ENCODE peak calls at places on chromosomes 7 and 10, in four cellular contexts. F, C, A and Z are unnamed samples.

GRCh38 chr10:47376522-47377220 is 7.4 kb downstream of the ZNF488 start:
- DNase-seq in F (no peak), C (no peak), A (no peak), Z (peak)

GRCh38 chr7:33750177-33750576 is 155.2 kb upstream of the BMPER start:
- DNase-seq in F (no peak), C (no peak), A (peak), Z (no peak)

GRCh38 chr7:47672267-47672920 is 90.5 kb upstream of the TNS3 start:
- DNase-seq in F (no peak), C (no peak), A (no peak), Z (no peak)

GRCh38 chr7:20826243-20826642 is 39.6 kb upstream of the SP8 start:
- DNase-seq in F (no peak), C (no peak), A (no peak), Z (no peak)

GRCh38 chr10:4081691-4082111 is 296.7 kb upstream of the KLF6 start:
- DNase-seq in F (no peak), C (no peak), A (no peak), Z (no peak)

GRCh38 chr10:79250259-79250658 is 97.0 kb upstream of the PPIF start:
- DNase-seq in F (no peak), C (no peak), A (no peak), Z (no peak)

GRCh38 chr7:18626086-18626485 is 130.5 kb downstream of the HDAC9 start:
- DNase-seq in F (no peak), C (no peak), A (no peak), Z (no peak)

GRCh38 chr10:30036811-30037210 is 22.6 kb downstream of the JCAD start:
- DNase-seq in F (no peak), C (no peak), A (no peak), Z (no peak)

GRCh38 chr7:47506716-47507354 is 75.1 kb downstream of the TNS3 start:
- DNase-seq in F (no peak), C (no peak), A (no peak), Z (no peak)

GRCh38 chr7:351256-351655 is 61.3 kb downstream of the FOXL3 start:
- DNase-seq in F (no peak), C (no peak), A (no peak), Z (no peak)

GRCh38 chr7:67341153-67341768 is 344.6 kb downstream of the TYW1 start:
- DNase-seq in F (no peak), C (no peak), A (no peak), Z (no peak)

GRCh38 chr7:85521108-85521694 is 334.3 kb upstream of the SEMA3D start:
- DNase-seq in F (no peak), C (no peak), A (no peak), Z (no peak)

GRCh38 chr7:85522070-85522469 is 335.2 kb upstream of the SEMA3D start:
- DNase-seq in F (no peak), C (no peak), A (no peak), Z (no peak)

GRCh38 chr7:85512802-85513201 is 325.9 kb upstream of the SEMA3D start:
- DNase-seq in F (no peak), C (no peak), A (no peak), Z (no peak)

DNA sequence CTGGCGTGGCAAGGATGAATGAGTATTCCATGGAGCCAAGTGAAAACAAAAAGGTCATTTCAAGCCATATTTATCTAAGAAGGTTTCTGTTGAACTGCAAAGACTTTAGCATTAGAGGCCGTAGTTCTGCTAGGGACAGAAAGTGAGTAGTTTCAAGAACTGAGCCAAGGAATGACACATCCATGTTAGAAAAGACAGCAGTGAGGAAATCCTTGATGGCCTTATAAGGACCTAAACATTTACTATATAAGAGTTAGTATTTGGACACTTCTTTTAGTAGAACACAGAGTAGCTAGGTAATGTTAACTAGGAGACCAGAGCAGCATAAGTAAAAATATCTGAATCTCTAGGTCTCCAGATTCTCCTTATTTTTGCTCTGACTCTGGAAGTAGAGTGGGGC is 329.8 kb upstream of the SEMA3D start:
- DNase-seq in F (no peak), C (no peak), A (no peak), Z (no peak)
- TF ChIP-seq PBX3 in F (no peak), C (no peak), A (no peak), Z (no peak)

DNA sequence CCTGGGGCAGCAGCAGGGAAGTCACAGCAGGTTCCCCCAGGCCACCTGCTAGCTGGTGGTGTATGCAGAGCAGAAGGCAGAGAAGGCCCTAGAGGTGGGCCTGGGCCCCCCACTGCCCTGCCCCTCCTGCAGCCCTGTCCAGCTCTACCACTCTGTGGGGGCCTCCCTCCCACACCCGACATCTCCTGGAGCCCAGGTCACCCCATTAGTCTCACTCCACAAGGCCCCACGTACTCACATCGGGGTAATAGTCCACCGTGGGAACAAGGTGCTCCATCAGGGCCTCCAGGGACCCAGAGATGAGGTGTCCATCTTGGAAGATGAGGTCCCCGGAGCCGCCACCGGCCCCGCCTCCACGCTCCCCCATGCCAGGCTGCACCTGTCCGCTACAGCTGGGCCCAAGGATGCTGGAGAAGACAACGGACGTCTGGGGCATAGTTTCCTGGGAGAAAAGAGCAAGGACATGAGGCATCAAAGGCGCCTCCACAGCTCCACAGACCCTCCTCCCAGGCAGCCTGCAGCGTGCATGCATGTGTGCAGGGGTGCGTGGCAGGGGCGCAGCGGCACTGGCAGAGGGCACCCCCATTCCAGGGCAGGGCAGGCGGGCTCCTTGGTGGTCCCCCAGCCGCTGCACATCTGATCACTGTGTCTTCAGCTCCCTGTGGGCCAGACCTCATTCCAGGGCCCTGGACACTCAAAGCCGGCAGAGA is 61.0 kb downstream of the RASGEF1A start:
- DNase-seq in F (no peak), C (no peak), A (no peak), Z (peak)
- TF ChIP-seq PBX3 in F (no peak), C (no peak), A (no peak), Z (no peak)

GRCh38 chr10:43684198-43684559 is 35.5 kb upstream of the ZNF32 start:
- DNase-seq in F (no peak), C (no peak), A (no peak), Z (no peak)

GRCh38 chr10:43682956-43683355 is 34.3 kb upstream of the ZNF32 start:
- DNase-seq in F (no peak), C (no peak), A (no peak), Z (no peak)

GRCh38 chr10:43685744-43686143 is 37.1 kb upstream of the ZNF32 start:
- DNase-seq in F (no peak), C (no peak), A (no peak), Z (no peak)

GRCh38 chr10:43681721-43682120 is 33.0 kb upstream of the ZNF32 start:
- DNase-seq in F (no peak), C (no peak), A (no peak), Z (no peak)

GRCh38 chr10:43683451-43684197 is 34.9 kb upstream of the ZNF32 start:
- DNase-seq in F (peak), C (peak), A (no peak), Z (peak)
- TF ChIP-seq PBX3 in F (no peak), C (no peak), A (no peak), Z (no peak)

GRCh38 chr7:44102846-44103565 is 1.1 kb upstream of the AEBP1 start:
- DNase-seq in F (no peak), C (no peak), A (no peak), Z (no peak)
- TF ChIP-seq PBX3 in F (no peak), C (no peak), A (no peak), Z (no peak)